ENCODE peak calls at places on chromosomes 12 and 14, in six cellular contexts. One of them, this sample, is unnamed.
A peak's percentile ranks its signal among the peaks of the same experiment; 100 is the strongest.

GRCh38 chr14:69794791-69795190 is 2.2 kb downstream of the SLC10A1 start:
- DNase-seq in suprapubic skin: no peak
- DNase-seq in mucosa of descending colon: no peak
- DNase-seq in cardiac fibroblast: no peak
- DNase-seq in ascending aorta: no peak
- DNase-seq in endodermal cell: no peak
- DNase-seq in this sample: no peak

GRCh38 chr14:47539065-47539464 is 136.3 kb downstream of the MDGA2 start:
- DNase-seq in suprapubic skin: no peak
- DNase-seq in mucosa of descending colon: no peak
- DNase-seq in cardiac fibroblast: no peak
- DNase-seq in ascending aorta: no peak
- DNase-seq in endodermal cell: peak; percentile 71
- DNase-seq in this sample: no peak

GRCh38 chr14:95386536-95386935 is 66.8 kb upstream of the CLMN start:
- DNase-seq in suprapubic skin: no peak
- DNase-seq in mucosa of descending colon: no peak
- DNase-seq in cardiac fibroblast: no peak
- DNase-seq in ascending aorta: no peak
- DNase-seq in endodermal cell: peak; percentile 41
- DNase-seq in this sample: no peak

GRCh38 chr12:6764011-6764828 is 1.9 kb upstream of the PTMS start:
- DNase-seq in suprapubic skin: peak; percentile 95
- DNase-seq in mucosa of descending colon: peak; percentile 86
- DNase-seq in cardiac fibroblast: peak; percentile 99
- DNase-seq in ascending aorta: peak; percentile 85
- DNase-seq in endodermal cell: peak; percentile 100
- DNase-seq in this sample: peak; percentile 93

GRCh38 chr12:11059784-11060183 is 2.3 kb downstream of the TAS2R46 start:
- DNase-seq in suprapubic skin: no peak
- DNase-seq in mucosa of descending colon: no peak
- DNase-seq in cardiac fibroblast: no peak
- DNase-seq in ascending aorta: no peak
- DNase-seq in endodermal cell: no peak
- DNase-seq in this sample: no peak

GRCh38 chr14:23528555-23528954 is 23.0 kb downstream of the ZFHX2 start:
- DNase-seq in suprapubic skin: no peak
- DNase-seq in mucosa of descending colon: no peak
- DNase-seq in cardiac fibroblast: no peak
- DNase-seq in ascending aorta: no peak
- DNase-seq in endodermal cell: peak; percentile 82
- DNase-seq in this sample: no peak

GRCh38 chr14:96424104-96424989 is 32.4 kb downstream of the AK7 start:
- DNase-seq in suprapubic skin: no peak
- DNase-seq in mucosa of descending colon: peak; percentile 66
- DNase-seq in cardiac fibroblast: peak; percentile 83
- DNase-seq in ascending aorta: no peak
- DNase-seq in endodermal cell: no peak
- DNase-seq in this sample: peak; percentile 58

GRCh38 chr12:120993496-120993895 is 15.2 kb downstream of the HNF1A start:
- DNase-seq in suprapubic skin: no peak
- DNase-seq in mucosa of descending colon: no peak
- DNase-seq in cardiac fibroblast: no peak
- DNase-seq in ascending aorta: no peak
- DNase-seq in endodermal cell: no peak
- DNase-seq in this sample: no peak

GRCh38 chr12:42809226-42809625 is 219.7 kb upstream of the PRICKLE1 start:
- DNase-seq in suprapubic skin: no peak
- DNase-seq in mucosa of descending colon: no peak
- DNase-seq in cardiac fibroblast: peak; percentile 17
- DNase-seq in ascending aorta: no peak
- DNase-seq in endodermal cell: no peak
- DNase-seq in this sample: no peak

GRCh38 chr12:3309805-3310204 is 181.2 kb upstream of the PRMT8 start:
- DNase-seq in suprapubic skin: no peak
- DNase-seq in mucosa of descending colon: no peak
- DNase-seq in cardiac fibroblast: no peak
- DNase-seq in ascending aorta: no peak
- DNase-seq in endodermal cell: no peak
- DNase-seq in this sample: no peak

GRCh38 chr14:46344327-46344937 is 307.1 kb downstream of the RPL10L start:
- DNase-seq in suprapubic skin: no peak
- DNase-seq in mucosa of descending colon: no peak
- DNase-seq in cardiac fibroblast: peak; percentile 1
- DNase-seq in ascending aorta: no peak
- DNase-seq in endodermal cell: peak; percentile 62
- DNase-seq in this sample: no peak

GRCh38 chr14:105851716-105852377 is 325.5 kb downstream of the TMEM121 start:
- DNase-seq in suprapubic skin: no peak
- DNase-seq in mucosa of descending colon: peak; percentile 14
- DNase-seq in cardiac fibroblast: no peak
- DNase-seq in ascending aorta: no peak
- DNase-seq in endodermal cell: peak; percentile 24
- DNase-seq in this sample: no peak

GRCh38 chr12:48995061-48995879 is 3.9 kb downstream of the DDN start:
- DNase-seq in suprapubic skin: peak; percentile 86
- DNase-seq in mucosa of descending colon: peak; percentile 86
- DNase-seq in cardiac fibroblast: peak; percentile 85
- DNase-seq in ascending aorta: no peak
- DNase-seq in endodermal cell: peak; percentile 99
- DNase-seq in this sample: peak; percentile 82
- H3K4me3 ChIP-seq in suprapubic skin: peak overlapping the region; percentile 32
- H3K4me3 ChIP-seq in mucosa of descending colon: no peak overlapping the region
- H3K4me3 ChIP-seq in cardiac fibroblast: peak overlapping the region; percentile 5
- H3K4me3 ChIP-seq in ascending aorta: no peak overlapping the region
- H3K4me3 ChIP-seq in endodermal cell: no peak overlapping the region
- H3K4me3 ChIP-seq in this sample: peak overlapping the region; percentile 37

DNA sequence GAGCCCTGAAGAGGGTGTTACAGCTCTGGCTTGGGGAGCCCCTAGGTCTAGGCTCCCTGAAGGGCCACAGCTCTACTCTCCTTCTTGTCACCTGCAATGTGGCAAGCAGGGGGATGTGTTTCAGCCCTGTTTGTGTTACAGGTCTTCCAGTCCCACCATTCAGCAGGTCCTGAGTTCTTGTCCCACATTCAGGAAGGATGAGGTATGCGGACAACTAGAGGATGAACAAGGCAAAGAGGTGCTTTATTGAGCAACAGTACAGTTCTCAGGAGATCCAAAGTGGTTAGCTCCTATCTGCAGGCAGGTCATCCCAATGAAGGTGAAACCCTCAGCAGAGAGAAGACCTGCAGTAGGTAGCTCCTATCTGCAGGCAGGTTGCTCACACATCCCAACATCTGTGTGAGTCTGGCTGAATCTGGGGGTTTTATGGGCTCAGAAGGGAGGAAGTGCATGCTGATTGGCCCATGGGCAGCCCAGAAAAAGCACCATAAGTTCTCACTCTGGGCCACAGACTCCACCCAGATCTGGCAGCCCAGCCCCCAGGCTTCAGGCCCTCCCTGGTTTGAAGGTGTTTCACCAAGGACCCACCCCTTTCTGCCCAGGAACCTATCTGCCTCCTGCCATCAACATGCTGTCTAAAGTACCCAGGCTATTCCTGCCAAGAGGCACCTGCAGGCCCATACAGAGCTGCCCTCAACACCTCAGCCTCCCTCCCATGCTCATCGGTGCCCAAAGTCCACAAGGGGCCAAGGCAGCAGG is 98.9 kb downstream of the NUAK1 start:
- DNase-seq in suprapubic skin: no peak
- DNase-seq in mucosa of descending colon: no peak
- DNase-seq in cardiac fibroblast: no peak
- DNase-seq in ascending aorta: no peak
- DNase-seq in endodermal cell: no peak
- DNase-seq in this sample: no peak
- H3K4me3 ChIP-seq in suprapubic skin: no peak overlapping the region
- H3K4me3 ChIP-seq in mucosa of descending colon: no peak overlapping the region
- H3K4me3 ChIP-seq in cardiac fibroblast: no peak overlapping the region
- H3K4me3 ChIP-seq in ascending aorta: no peak overlapping the region
- H3K4me3 ChIP-seq in endodermal cell: no peak overlapping the region
- H3K4me3 ChIP-seq in this sample: no peak overlapping the region

GRCh38 chr14:74942164-74942563 is 13.2 kb downstream of the PGF start:
- DNase-seq in suprapubic skin: no peak
- DNase-seq in mucosa of descending colon: no peak
- DNase-seq in cardiac fibroblast: no peak
- DNase-seq in ascending aorta: no peak
- DNase-seq in endodermal cell: no peak
- DNase-seq in this sample: no peak
- H3K4me3 ChIP-seq in suprapubic skin: no peak overlapping the region
- H3K4me3 ChIP-seq in mucosa of descending colon: no peak overlapping the region
- H3K4me3 ChIP-seq in cardiac fibroblast: no peak overlapping the region
- H3K4me3 ChIP-seq in ascending aorta: no peak overlapping the region
- H3K4me3 ChIP-seq in endodermal cell: no peak overlapping the region
- H3K4me3 ChIP-seq in this sample: no peak overlapping the region

GRCh38 chr14:65115615-65116014 is 13.3 kb upstream of the MAX start:
- DNase-seq in suprapubic skin: no peak
- DNase-seq in mucosa of descending colon: no peak
- DNase-seq in cardiac fibroblast: no peak
- DNase-seq in ascending aorta: no peak
- DNase-seq in endodermal cell: no peak
- DNase-seq in this sample: no peak

GRCh38 chr14:65117795-65118746 is 15.8 kb upstream of the MAX start:
- DNase-seq in suprapubic skin: no peak
- DNase-seq in mucosa of descending colon: no peak
- DNase-seq in cardiac fibroblast: no peak
- DNase-seq in ascending aorta: no peak
- DNase-seq in endodermal cell: no peak
- DNase-seq in this sample: no peak
- H3K4me3 ChIP-seq in suprapubic skin: no peak overlapping the region
- H3K4me3 ChIP-seq in mucosa of descending colon: no peak overlapping the region
- H3K4me3 ChIP-seq in cardiac fibroblast: no peak overlapping the region
- H3K4me3 ChIP-seq in ascending aorta: no peak overlapping the region
- H3K4me3 ChIP-seq in endodermal cell: no peak overlapping the region
- H3K4me3 ChIP-seq in this sample: no peak overlapping the region

GRCh38 chr14:89416002-89416995 is 734 bp downstream of the FOXN3 start:
- DNase-seq in suprapubic skin: peak; percentile 100
- DNase-seq in mucosa of descending colon: peak; percentile 100
- DNase-seq in cardiac fibroblast: peak; percentile 99
- DNase-seq in ascending aorta: peak; percentile 98
- DNase-seq in endodermal cell: peak; percentile 99
- DNase-seq in this sample: peak; percentile 99
- H3K4me3 ChIP-seq in suprapubic skin: peak overlapping the region; percentile 99
- H3K4me3 ChIP-seq in mucosa of descending colon: peak overlapping the region; percentile 87
- H3K4me3 ChIP-seq in cardiac fibroblast: peak overlapping the region; percentile 76
- H3K4me3 ChIP-seq in ascending aorta: peak overlapping the region; percentile 91
- H3K4me3 ChIP-seq in endodermal cell: peak overlapping the region; percentile 92
- H3K4me3 ChIP-seq in this sample: peak overlapping the region; percentile 76

DNA sequence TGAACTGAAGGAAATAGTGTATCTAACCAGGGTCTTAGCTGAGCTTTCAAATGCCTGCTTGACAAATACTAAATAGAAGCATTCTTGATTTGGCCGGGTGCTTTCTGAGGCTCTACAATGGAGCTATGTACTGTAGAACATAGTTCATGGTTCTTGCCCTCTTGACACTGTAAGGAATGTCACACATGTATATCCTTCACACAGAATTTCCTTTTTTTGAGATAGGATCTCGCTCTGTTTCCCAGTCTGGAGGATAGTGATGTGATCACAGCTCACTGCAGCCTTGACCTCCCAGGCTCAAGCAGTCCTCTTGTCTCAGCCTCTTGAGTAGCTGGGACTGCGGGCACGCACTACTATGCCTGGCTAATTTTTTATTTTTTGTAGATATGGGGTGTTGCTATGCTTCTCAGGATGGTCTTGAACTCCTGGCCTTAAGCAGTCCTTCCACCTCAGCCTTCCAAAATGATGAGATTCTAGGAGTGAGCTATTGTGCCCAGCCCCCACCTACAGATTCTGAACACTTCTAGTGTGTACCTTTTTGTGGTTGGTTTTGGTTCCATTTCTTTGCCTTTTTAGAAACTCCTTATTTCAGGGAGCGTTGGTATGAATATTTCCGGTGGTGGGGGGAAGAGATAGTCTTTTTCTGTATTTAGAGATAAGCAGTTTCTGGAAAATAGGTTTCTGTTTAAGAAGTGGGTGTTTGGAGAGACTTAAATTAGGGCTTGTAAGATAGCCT is 4.2 kb downstream of the MLXIP start:
- DNase-seq in suprapubic skin: peak; percentile 24
- DNase-seq in mucosa of descending colon: peak; percentile 28
- DNase-seq in cardiac fibroblast: peak; percentile 29
- DNase-seq in ascending aorta: no peak
- DNase-seq in endodermal cell: no peak
- DNase-seq in this sample: no peak
- H3K4me3 ChIP-seq in suprapubic skin: no peak overlapping the region
- H3K4me3 ChIP-seq in mucosa of descending colon: no peak overlapping the region
- H3K4me3 ChIP-seq in cardiac fibroblast: peak overlapping the region; percentile 92
- H3K4me3 ChIP-seq in ascending aorta: no peak overlapping the region
- H3K4me3 ChIP-seq in endodermal cell: no peak overlapping the region
- H3K4me3 ChIP-seq in this sample: no peak overlapping the region